ENCODE peak calls at places on chromosomes 16 and 17, in four cellular contexts. Y is dermis microvascular lymphatic vessel endothelial cell, Q is GM23248, J is stomach. M is an unnamed sample.

GRCh38 chr17:33202796-33203195 is 90.3 kb downstream of the ASIC2 start:
- DNase-seq in Y (no peak), Q (no peak), J (no peak), M (no peak)

GRCh38 chr17:80649672-80650338 is 105.2 kb downstream of the RPTOR start:
- DNase-seq in Y (peak), Q (peak), J (no peak), M (peak)

GRCh38 chr16:84054271-84054670 is 11.7 kb upstream of the SLC38A8 start:
- DNase-seq in Y (no peak), Q (no peak), J (no peak), M (no peak)

GRCh38 chr16:50285406-50286003 is 19.2 kb downstream of the ADCY7 start:
- DNase-seq in Y (no peak), Q (peak), J (no peak), M (no peak)

GRCh38 chr16:27363797-27364196 is 38.2 kb upstream of the IL21R start:
- DNase-seq in Y (no peak), Q (no peak), J (peak), M (no peak)

GRCh38 chr16:61936522-61936921 is 99.7 kb downstream of the CDH8 start:
- DNase-seq in Y (no peak), Q (no peak), J (no peak), M (no peak)

GRCh38 chr17:37848690-37849616 is 75.3 kb upstream of the TBC1D3K start:
- DNase-seq in Y (no peak), Q (peak), J (no peak), M (peak)

GRCh38 chr16:17467923-17468540 is 2.7 kb downstream of the XYLT1 start:
- DNase-seq in Y (peak), Q (peak), J (peak), M (peak)

GRCh38 chr17:28478940-28479615 is 5.6 kb downstream of the SLC13A2 start:
- DNase-seq in Y (no peak), Q (peak), J (no peak), M (no peak)

GRCh38 chr16:53081686-53082407 is 27.1 kb downstream of the CHD9 start:
- DNase-seq in Y (no peak), Q (no peak), J (no peak), M (no peak)

GRCh38 chr17:57501016-57501415 is 244.1 kb downstream of the CCDC182 start:
- DNase-seq in Y (no peak), Q (no peak), J (no peak), M (no peak)

GRCh38 chr17:77778636-77779524 is 179.6 kb upstream of the TNRC6C start:
- DNase-seq in Y (no peak), Q (peak), J (peak), M (peak)

GRCh38 chr17:64984776-64985521 is 65.7 kb upstream of the LRRC37A3 start:
- DNase-seq in Y (no peak), Q (peak), J (no peak), M (peak)

GRCh38 chr16:50505714-50506542 is 42.3 kb upstream of the NKD1 start:
- DNase-seq in Y (no peak), Q (no peak), J (no peak), M (no peak)

GRCh38 chr17:2874211-2874686 is 78.0 kb downstream of the RAP1GAP2 start:
- DNase-seq in Y (no peak), Q (no peak), J (no peak), M (peak)

GRCh38 chr16:69566437-69567030 is 768 bp downstream of the NFAT5 start:
- DNase-seq in Y (peak), Q (peak), J (peak), M (peak)

GRCh38 chr16:5321925-5322324 is 224.3 kb upstream of the EEF2KMT start:
- DNase-seq in Y (no peak), Q (no peak), J (no peak), M (peak)

GRCh38 chr16:50298591-50299507 is 32.5 kb downstream of the ADCY7 start:
- DNase-seq in Y (no peak), Q (no peak), J (no peak), M (no peak)

GRCh38 chr17:7932483-7932891 is 481 bp downstream of the CNTROB start:
- DNase-seq in Y (no peak), Q (peak), J (no peak), M (no peak)

GRCh38 chr16:53839150-53839549 is 135.2 kb downstream of the FTO start:
- DNase-seq in Y (no peak), Q (no peak), J (no peak), M (no peak)

GRCh38 chr17:11996722-11997146 is 541 bp downstream of the ZNF18 start:
- DNase-seq in Y (peak), Q (peak), J (peak), M (no peak)

GRCh38 chr16:4940719-4941118 is 3.8 kb upstream of the PPL start:
- DNase-seq in Y (no peak), Q (no peak), J (no peak), M (no peak)

M was measured in astrocyte of the hippocampus.